ENCODE peak calls at places on chromosomes 5 and 9, in five cellular contexts. U, X, Y, D and Z are unnamed samples.

GRCh38 chr5:82351754-82352145 is 73.6 kb upstream of the RPS23 start:
- DNase-seq in Y (peak), D (no peak), U (no peak), X (peak), Z (peak)

GRCh38 chr5:32942225-32942989 is 231.3 kb downstream of the NPR3 start:
- DNase-seq in U (peak), D (no peak), Y (peak), X (peak), Z (peak)

GRCh38 chr9:71097696-71098095 is 23.7 kb downstream of the TRPM3 start:
- DNase-seq in U (no peak), Y (no peak), D (no peak), X (no peak), Z (no peak)

GRCh38 chr5:6029811-6030271 is 348.5 kb downstream of the MED10 start:
- DNase-seq in D (no peak), U (no peak), X (no peak), Y (no peak), Z (no peak)

GRCh38 chr9:137077758-137078693 is 709 bp downstream of the UAP1L1 start:
- DNase-seq in X (no peak), D (no peak), U (no peak), Y (peak), Z (no peak)

GRCh38 chr5:129400395-129400983 is 59.6 kb upstream of the ADAMTS19 start:
- DNase-seq in U (no peak), D (no peak), Y (peak), X (no peak), Z (no peak)

GRCh38 chr5:122195784-122196394 is 66.5 kb downstream of the ZNF474 start:
- DNase-seq in Y (peak), D (no peak), U (no peak), X (peak), Z (no peak)

GRCh38 chr5:148913985-148914421 is 87.6 kb downstream of the ADRB2 start:
- DNase-seq in D (no peak), U (no peak), Y (peak), X (peak), Z (no peak)

GRCh38 chr9:110030632-110031031 is 177.3 kb downstream of the C9orf152 start:
- DNase-seq in Y (no peak), U (no peak), D (no peak), X (no peak), Z (no peak)

GRCh38 chr5:43231977-43232376 is 40.0 kb downstream of the NIM1K start:
- DNase-seq in D (no peak), U (no peak), Y (no peak), X (peak), Z (no peak)

GRCh38 chr5:180639743-180640300 is 9.6 kb downstream of the FLT4 start:
- DNase-seq in D (peak), X (no peak), U (no peak), Y (no peak), Z (no peak)

GRCh38 chr5:163459465-163459887 is 426 bp downstream of the NUDCD2 start:
- DNase-seq in Y (no peak), U (no peak), D (no peak), X (no peak), Z (no peak)

GRCh38 chr5:108193021-108193795 is 188.7 kb downstream of the FBXL17 start:
- DNase-seq in Y (no peak), U (no peak), D (no peak), X (peak), Z (no peak)

GRCh38 chr5:42423285-42424152 is at the start of gene GHR:
- DNase-seq in X (peak), Y (peak), D (peak), U (peak), Z (peak)

GRCh38 chr5:109215040-109215439 is 194.7 kb downstream of the PJA2 start:
- DNase-seq in D (no peak), X (no peak), U (no peak), Y (no peak), Z (no peak)

GRCh38 chr5:79602884-79603283 is 9.4 kb upstream of the TENT2 start:
- DNase-seq in D (no peak), X (no peak), U (no peak), Y (no peak), Z (no peak)

GRCh38 chr9:107480386-107480789 is 9.2 kb downstream of the KLF4 start:
- DNase-seq in X (peak), D (peak), U (no peak), Y (no peak), Z (no peak)

GRCh38 chr5:148733601-148734438 is 79.5 kb upstream of the HTR4 start:
- DNase-seq in U (peak), Y (peak), X (peak), D (peak), Z (peak)

GRCh38 chr5:110916373-110917049 is 155.0 kb upstream of the TSLP start:
- DNase-seq in X (peak), Y (no peak), U (no peak), D (no peak), Z (no peak)

GRCh38 chr5:58060971-58061370 is 398.9 kb downstream of the PLK2 start:
- DNase-seq in D (no peak), Y (no peak), U (no peak), X (no peak), Z (no peak)

GRCh38 chr5:142025637-142026036 is 12.8 kb upstream of the GNPDA1 start:
- DNase-seq in U (no peak), Y (no peak), X (no peak), D (no peak), Z (no peak)

GRCh38 chr9:128383007-128383753 is 12.0 kb downstream of the URM1 start:
- DNase-seq in D (no peak), Y (no peak), U (no peak), X (peak), Z (no peak)

GRCh38 chr5:150598046-150598445 is 42.4 kb upstream of the SYNPO start:
- DNase-seq in D (no peak), U (no peak), X (no peak), Y (no peak), Z (no peak)
- TF ChIP-seq CTCF in D (no peak), U (no peak), X (no peak), Y (no peak), Z (no peak)

GRCh38 chr5:90545511-90545910 is 13.1 kb upstream of the ADGRV1 start:
- DNase-seq in X (no peak), D (no peak), U (no peak), Y (no peak), Z (no peak)

GRCh38 chr5:90549223-90549622 is 9.4 kb upstream of the ADGRV1 start:
- DNase-seq in Y (no peak), D (no peak), X (no peak), U (no peak), Z (no peak)

GRCh38 chr5:90547072-90547536 is 11.5 kb upstream of the ADGRV1 start:
- DNase-seq in Y (no peak), X (peak), D (no peak), U (no peak), Z (no peak)

GRCh38 chr5:90548069-90548593 is 10.5 kb upstream of the ADGRV1 start:
- DNase-seq in D (no peak), X (peak), U (no peak), Y (no peak), Z (no peak)

GRCh38 chr5:90546216-90546837 is 12.3 kb upstream of the ADGRV1 start:
- DNase-seq in X (peak), Y (no peak), U (no peak), D (no peak), Z (no peak)
- TF ChIP-seq CTCF in X (no peak), Y (no peak), U (no peak), D (no peak), Z (no peak)

DNA sequence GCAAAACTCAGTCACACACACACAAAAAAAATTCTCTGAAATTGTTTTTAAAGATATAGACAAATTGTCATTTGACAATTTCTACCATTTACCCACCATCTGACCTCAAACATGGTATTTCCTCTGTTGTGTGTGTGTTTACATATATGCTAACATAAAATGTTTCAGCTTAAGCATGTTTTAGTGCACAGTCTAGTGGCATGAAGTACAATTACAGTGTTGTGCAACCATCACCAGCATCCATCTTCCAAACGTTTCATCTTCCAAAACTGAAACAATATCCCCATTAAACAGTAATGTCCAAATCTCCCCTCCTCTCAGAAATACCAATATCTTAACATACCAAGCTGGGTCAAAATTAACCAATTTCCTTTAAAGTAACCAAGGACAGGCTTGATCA is 65.2 kb downstream of the MYO10 start:
- DNase-seq in U (no peak), X (no peak), D (no peak), Y (no peak), Z (no peak)
- TF ChIP-seq CTCF in U (no peak), X (no peak), D (no peak), Y (no peak), Z (no peak)

DNA sequence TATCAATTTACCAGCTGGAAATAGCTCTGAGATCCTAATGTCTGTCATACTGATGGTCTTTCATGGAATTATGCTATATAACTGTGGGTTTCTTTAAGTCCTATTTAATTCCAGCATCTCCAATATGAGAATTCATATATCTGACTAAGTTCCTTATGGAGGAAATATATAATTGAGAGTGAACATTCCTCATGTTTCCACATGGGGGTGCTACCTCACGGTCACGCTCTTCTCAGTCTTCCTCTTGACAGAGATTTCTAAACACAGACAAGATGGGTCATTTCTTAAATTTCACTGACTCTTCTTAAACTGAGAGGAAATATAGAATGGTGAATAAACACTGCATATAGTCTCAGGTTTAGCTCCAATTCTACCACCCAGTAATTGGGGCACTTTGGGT is 212.1 kb downstream of the SLF1 start:
- DNase-seq in U (no peak), D (no peak), X (peak), Y (peak), Z (peak)
- TF ChIP-seq CTCF in U (peak), D (no peak), X (peak), Y (no peak), Z (peak)

DNA sequence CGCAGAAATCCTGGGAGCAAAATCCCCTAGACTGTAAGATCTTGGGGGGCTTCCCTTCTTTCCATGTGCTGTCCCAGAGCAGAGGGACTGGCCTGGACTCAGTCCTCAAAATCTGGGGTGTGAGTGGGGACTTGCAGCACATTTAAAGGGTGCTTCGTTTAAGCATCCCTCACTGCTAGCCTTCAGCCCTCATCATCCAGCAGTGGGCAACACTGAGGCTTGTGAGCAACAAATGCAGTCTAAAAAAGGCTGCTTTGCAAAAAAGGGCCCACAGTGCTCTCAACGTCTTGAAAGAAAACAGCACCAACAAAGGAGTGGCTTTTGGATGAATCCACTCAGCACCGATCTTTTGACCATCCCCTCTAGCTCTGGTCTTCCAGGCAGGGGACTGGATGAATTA is 128.3 kb upstream of the TBC1D2 start:
- DNase-seq in X (no peak), D (no peak), U (no peak), Y (no peak), Z (no peak)
- TF ChIP-seq CTCF in X (no peak), D (no peak), U (no peak), Y (no peak), Z (no peak)

GRCh38 chr5:170429014-170429413 is 39.8 kb upstream of the KCNMB1 start:
- DNase-seq in U (no peak), X (peak), D (no peak), Y (no peak), Z (no peak)
- TF ChIP-seq CTCF in U (no peak), X (peak), D (no peak), Y (no peak), Z (no peak)

GRCh38 chr9:33374634-33375237 is 27.6 kb downstream of the AQP7 start:
- DNase-seq in Y (peak), D (peak), X (peak), U (peak), Z (peak)

GRCh38 chr9:33374190-33374589 is 28.2 kb downstream of the AQP7 start:
- DNase-seq in D (no peak), X (no peak), Y (no peak), U (no peak), Z (no peak)

GRCh38 chr9:33375841-33376321 is 26.5 kb downstream of the AQP7 start:
- DNase-seq in D (no peak), X (no peak), Y (no peak), U (no peak), Z (no peak)

GRCh38 chr9:33377089-33377715 is 25.2 kb downstream of the AQP7 start:
- DNase-seq in D (no peak), X (no peak), U (no peak), Y (no peak), Z (no peak)

DNA sequence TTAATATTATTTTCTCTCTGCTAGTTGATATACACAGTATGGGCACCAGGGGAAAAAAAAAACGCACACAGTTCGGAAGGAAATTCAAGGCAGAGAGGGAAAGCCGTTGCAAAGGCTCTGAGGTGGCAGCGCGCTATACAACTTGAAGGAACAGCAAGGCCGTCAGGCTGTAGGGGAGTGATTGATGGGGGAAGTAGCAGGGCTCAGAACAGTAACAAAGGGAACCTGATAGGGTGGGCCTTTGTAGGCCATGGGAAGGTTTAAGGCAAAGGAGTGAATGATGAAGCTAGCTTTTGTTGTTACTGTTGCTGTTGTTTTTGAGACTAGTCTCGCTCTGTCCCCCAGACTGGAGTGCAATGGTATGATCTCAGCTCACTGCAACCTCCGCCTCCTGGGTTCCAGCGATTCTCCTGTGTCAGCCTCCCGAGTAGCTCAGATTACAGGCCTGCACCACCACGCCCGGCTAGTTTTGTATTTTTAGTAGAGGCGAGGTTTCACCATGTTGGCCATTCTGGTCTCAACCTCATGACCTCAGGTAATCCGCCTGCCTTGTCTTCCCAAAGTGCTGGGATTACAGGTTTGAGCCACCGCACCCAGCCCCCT is 27.0 kb downstream of the AQP7 start:
- DNase-seq in X (no peak), U (no peak), D (no peak), Y (no peak), Z (no peak)
- TF ChIP-seq CTCF in X (no peak), U (no peak), D (no peak), Y (no peak), Z (no peak)